ENCODE peak calls at places on chromosome 20, in five cellular contexts. N is hepatocyte, J is Peyer's patch, O is AG09309, S is upper lobe of right lung. U is an unnamed sample.

GRCh38 chr20:22630698-22631097 is 46.3 kb upstream of the FOXA2 start:
- DNase-seq in N (no peak), J (no peak), O (no peak), S (no peak), U (no peak)

GRCh38 chr20:50628326-50628725 is 63.0 kb downstream of the RIPOR3 start:
- DNase-seq in S (no peak), O (no peak), J (no peak), N (no peak), U (no peak)

GRCh38 chr20:856361-856775 is 22.9 kb downstream of the FAM110A start:
- DNase-seq in N (no peak), O (peak), S (peak), J (no peak), U (no peak)

GRCh38 chr20:41570552-41570951 is 47.6 kb downstream of the CHD6 start:
- DNase-seq in O (peak), N (peak), S (no peak), J (no peak), U (no peak)

GRCh38 chr20:63814833-63815612 is 16.0 kb downstream of the ZBTB46 start:
- DNase-seq in J (no peak), N (no peak), O (no peak), S (no peak), U (no peak)

GRCh38 chr20:23105193-23105592 is 19.1 kb upstream of the CD93 start:
- DNase-seq in S (peak), N (no peak), J (no peak), O (no peak), U (no peak)

GRCh38 chr20:46222521-46223007 is 85.7 kb downstream of the CDH22 start:
- DNase-seq in N (peak), J (no peak), O (no peak), S (no peak), U (no peak)

GRCh38 chr20:13286600-13286999 is 65.5 kb downstream of the ISM1 start:
- DNase-seq in J (no peak), S (peak), N (peak), O (no peak), U (no peak)

GRCh38 chr20:5085380-5085779 is 34.4 kb downstream of the PCNA start:
- DNase-seq in S (no peak), J (no peak), O (no peak), N (no peak), U (no peak)

GRCh38 chr20:3616250-3616649 is 46.9 kb downstream of the GFRA4 start:
- DNase-seq in N (no peak), J (no peak), O (no peak), S (peak), U (no peak)

GRCh38 chr20:14685179-14685578 is 347.8 kb upstream of the FLRT3 start:
- DNase-seq in S (no peak), N (no peak), J (no peak), O (no peak), U (no peak)

GRCh38 chr20:6692566-6693168 is 74.8 kb upstream of the BMP2 start:
- DNase-seq in S (no peak), J (no peak), N (peak), O (no peak), U (no peak)

GRCh38 chr20:46117704-46118467 is at the start of gene CD40:
- DNase-seq in N (peak), O (no peak), J (peak), S (peak), U (peak)

GRCh38 chr20:44969320-44969879 is 3.1 kb downstream of the STK4 start:
- DNase-seq in O (no peak), J (no peak), S (no peak), N (no peak), U (no peak)

GRCh38 chr20:24411003-24411402 is 58.4 kb upstream of the SYNDIG1 start:
- DNase-seq in N (no peak), S (no peak), J (no peak), O (no peak), U (no peak)

GRCh38 chr20:44154521-44155001 is 32.4 kb downstream of the JPH2 start:
- DNase-seq in O (no peak), J (no peak), N (no peak), S (no peak), U (no peak)

GRCh38 chr20:50130995-50131394 is 18.0 kb upstream of the UBE2V1 start:
- DNase-seq in N (no peak), S (no peak), J (no peak), O (no peak), U (no peak)

GRCh38 chr20:50188879-50189680 is 1.6 kb upstream of the CEBPB start:
- DNase-seq in S (peak), J (no peak), N (peak), O (no peak), U (no peak)

GRCh38 chr20:4813076-4813838 is 91.5 kb downstream of the PRND start:
- DNase-seq in O (no peak), S (no peak), J (peak), N (no peak), U (no peak)

GRCh38 chr20:49261173-49261572 is 16.7 kb downstream of the ZNFX1 start:
- DNase-seq in S (no peak), O (no peak), J (no peak), N (no peak), U (no peak)

GRCh38 chr20:19435820-19436219 is 223.4 kb downstream of the SLC24A3 start:
- DNase-seq in J (no peak), S (no peak), O (no peak), N (no peak), U (no peak)

GRCh38 chr20:17721802-17722486 is 22.2 kb downstream of the BANF2 start:
- DNase-seq in O (no peak), S (no peak), N (peak), J (no peak), U (no peak)

GRCh38 chr20:609371-609964 is 641 bp downstream of the TCF15 start:
- DNase-seq in O (no peak), J (no peak), S (peak), N (no peak), U (no peak)

GRCh38 chr20:6590891-6591679 is 176.4 kb upstream of the BMP2 start:
- DNase-seq in O (peak), S (no peak), N (no peak), J (no peak), U (no peak)

GRCh38 chr20:11995750-11996567 is 78.3 kb downstream of the BTBD3 start:
- DNase-seq in O (no peak), S (no peak), J (no peak), N (no peak), U (no peak)

GRCh38 chr20:64035933-64036345 is at the start of gene C20orf204:
- DNase-seq in N (no peak), J (no peak), S (no peak), O (no peak), U (no peak)

GRCh38 chr20:43243672-43244269 is 54.1 kb upstream of the PTPRT start:
- DNase-seq in O (no peak), N (no peak), S (no peak), J (no peak), U (no peak)

GRCh38 chr20:52242237-52243230 is 51.0 kb upstream of the ZFP64 start:
- DNase-seq in S (no peak), J (no peak), O (no peak), N (peak), U (no peak)

GRCh38 chr20:50743087-50743486 is 11.7 kb downstream of the PARD6B start:
- DNase-seq in S (no peak), N (no peak), O (no peak), J (no peak), U (no peak)

GRCh38 chr20:39338977-39339376 is 376.8 kb downstream of the DHX35 start:
- DNase-seq in S (no peak), J (peak), O (no peak), N (peak), U (no peak)

GRCh38 chr20:7695622-7696021 is 244.6 kb downstream of the HAO1 start:
- DNase-seq in J (no peak), N (no peak), S (no peak), O (peak), U (no peak)

GRCh38 chr20:24776755-24777271 is 172.3 kb upstream of the CST7 start:
- DNase-seq in O (no peak), N (no peak), S (no peak), J (no peak), U (no peak)

DNA sequence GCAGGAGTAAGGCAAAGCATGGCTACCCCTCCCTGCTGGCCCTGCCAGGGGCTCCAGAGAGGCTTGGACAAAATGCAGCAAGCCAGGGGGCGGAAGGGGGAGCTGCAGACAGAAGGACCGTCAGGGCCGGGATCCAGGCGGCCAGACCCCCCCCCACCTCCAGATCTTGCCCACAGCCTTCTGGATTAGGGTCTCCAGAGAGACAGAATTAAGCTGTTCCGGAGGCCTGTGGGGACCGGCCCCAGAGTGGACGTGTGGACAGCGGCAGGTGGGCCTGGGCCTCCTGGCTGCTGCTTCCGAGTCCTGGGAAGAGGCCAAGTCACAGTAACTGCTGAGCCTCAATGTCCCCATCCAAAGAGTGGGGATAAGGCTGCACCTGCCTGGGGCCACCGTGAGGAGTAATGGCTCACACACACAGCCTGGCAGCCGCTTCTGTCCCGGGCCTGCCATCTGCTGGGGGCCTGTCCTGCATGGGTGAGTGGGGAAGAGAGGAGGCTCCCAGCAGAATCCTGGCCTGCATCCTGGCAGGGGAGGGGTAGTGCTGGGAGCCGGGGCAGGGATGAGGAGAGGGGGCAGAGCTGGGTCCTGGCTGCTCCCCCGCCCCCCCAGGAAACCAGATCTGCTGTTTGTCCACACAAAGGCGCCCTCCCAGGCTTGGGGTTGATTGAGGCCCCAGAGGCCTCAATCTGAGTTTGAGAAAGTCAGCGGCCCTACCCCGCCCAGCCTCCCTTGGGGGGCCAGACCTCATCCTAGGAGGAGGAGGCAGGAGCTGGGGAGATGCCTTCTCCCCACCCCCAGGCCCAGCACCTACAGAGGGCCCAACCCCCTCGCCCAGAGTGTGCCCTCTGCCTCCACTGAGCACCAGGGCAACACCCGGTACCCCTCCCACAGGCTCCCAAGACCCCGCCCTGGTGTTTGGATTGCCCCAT is 3.9 kb downstream of the LAMA5 start:
- DNase-seq in N (peak), S (peak), J (no peak), O (no peak), U (no peak)
- TF ChIP-seq CTCF in N (peak), S (no peak), J (no peak), O (no peak), U (no peak)

GRCh38 chr20:33796907-33797544 is 14.1 kb upstream of the CHMP4B start:
- DNase-seq in J (no peak), O (no peak), S (no peak), N (no peak), U (no peak)
- TF ChIP-seq CTCF in J (no peak), O (no peak), S (no peak), N (no peak), U (no peak)

GRCh38 chr20:35479798-35480197 is 24.4 kb downstream of the CEP250 start:
- DNase-seq in S (no peak), O (no peak), N (no peak), J (no peak), U (no peak)

GRCh38 chr20:35476288-35476687 is 20.9 kb downstream of the CEP250 start:
- DNase-seq in O (no peak), N (no peak), S (no peak), J (no peak), U (no peak)

GRCh38 chr20:35473684-35474083 is 18.3 kb downstream of the CEP250 start:
- DNase-seq in J (no peak), N (no peak), O (no peak), S (no peak), U (no peak)

GRCh38 chr20:35474504-35474903 is 19.1 kb downstream of the CEP250 start:
- DNase-seq in J (no peak), O (no peak), S (no peak), N (peak), U (no peak)

GRCh38 chr20:35478804-35479472 is 23.5 kb downstream of the CEP250 start:
- DNase-seq in N (no peak), J (peak), S (no peak), O (no peak), U (no peak)
- TF ChIP-seq CTCF in N (no peak), J (no peak), S (no peak), O (peak), U (no peak)

DNA sequence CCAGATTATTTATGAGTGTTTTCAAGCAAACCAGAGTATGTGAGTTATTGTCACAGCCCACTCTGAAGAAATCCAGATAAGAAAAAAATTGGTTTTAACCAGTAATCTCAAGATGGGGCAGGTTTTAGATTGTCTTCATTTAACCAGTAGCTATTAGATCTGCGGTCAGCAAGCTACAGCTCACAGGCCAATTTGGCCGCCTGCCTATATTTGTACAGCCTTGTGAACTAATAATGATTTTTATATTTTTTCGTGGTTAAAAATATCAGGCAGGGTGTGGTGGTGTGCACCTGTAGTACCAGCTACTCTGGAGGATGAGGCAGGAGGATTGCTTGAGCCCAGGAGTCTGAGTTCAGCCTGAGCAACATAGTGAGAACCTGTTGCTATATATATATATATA is 5.0 kb downstream of the FAM209B start:
- DNase-seq in O (no peak), S (no peak), J (no peak), N (no peak), U (no peak)
- TF ChIP-seq CTCF in O (no peak), S (no peak), J (no peak), N (no peak), U (no peak)

GRCh38 chr20:47785321-47785899 is at the start of gene SULF2:
- DNase-seq in N (peak), O (no peak), S (no peak), J (no peak), U (no peak)

GRCh38 chr20:47784256-47784598 is 1.1 kb downstream of the SULF2 start:
- DNase-seq in N (no peak), O (no peak), S (no peak), J (no peak), U (no peak)

GRCh38 chr20:47782920-47783552 is 2.2 kb downstream of the SULF2 start:
- DNase-seq in O (no peak), S (no peak), J (no peak), N (no peak), U (no peak)

GRCh38 chr20:47785900-47786762 is 850 bp upstream of the SULF2 start:
- DNase-seq in N (peak), J (no peak), S (no peak), O (peak), U (peak)

DNA sequence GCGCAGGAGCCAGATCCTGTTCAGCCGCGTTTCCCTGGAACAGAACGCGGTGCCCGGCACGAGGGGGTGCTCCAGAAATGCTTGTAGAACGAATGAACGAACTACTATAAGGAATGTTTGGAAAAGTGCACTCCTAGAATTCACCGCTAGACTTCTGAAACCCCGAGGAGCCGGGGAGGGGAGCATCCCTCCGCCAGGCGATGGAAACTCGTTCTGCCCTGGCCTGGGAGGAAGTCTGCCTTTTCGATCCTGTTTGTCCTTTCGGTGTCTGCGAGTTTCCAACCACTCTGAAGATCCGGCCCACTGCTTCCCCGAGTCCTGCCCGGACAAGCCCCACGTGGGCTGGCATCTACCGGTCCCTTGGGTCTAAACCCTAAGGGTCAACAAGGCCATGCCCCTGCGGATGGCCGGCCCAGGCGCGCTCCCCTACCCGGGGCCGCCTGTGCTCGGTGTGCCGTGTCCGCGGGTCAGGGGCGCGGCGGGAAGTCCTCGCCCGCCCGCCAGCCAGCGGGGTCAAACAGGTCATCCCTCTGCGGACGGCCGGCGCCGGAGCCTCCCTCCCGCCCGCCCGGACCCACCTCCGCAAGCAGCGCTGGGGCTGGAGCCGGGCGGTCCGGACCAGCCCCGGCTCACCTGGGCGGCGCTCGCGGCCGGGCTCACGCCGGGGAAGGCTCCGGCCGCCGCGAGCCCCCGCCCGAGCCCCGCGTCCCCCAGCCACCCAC is 521 bp downstream of the SULF2 start:
- DNase-seq in O (no peak), N (peak), S (no peak), J (no peak), U (no peak)
- TF ChIP-seq CTCF in O (peak), N (peak), S (no peak), J (peak), U (no peak)

GRCh38 chr20:58087567-58087858 is 140.9 kb downstream of the ANKRD60 start:
- DNase-seq in S (no peak), N (no peak), J (no peak), O (no peak), U (no peak)
- TF ChIP-seq CTCF in S (no peak), N (no peak), J (no peak), O (no peak), U (no peak)

GRCh38 chr20:58639182-58640146 is 11.6 kb upstream of the STX16 start:
- DNase-seq in O (no peak), N (no peak), J (no peak), S (peak), U (no peak)
- TF ChIP-seq CTCF in O (peak), N (no peak), J (no peak), S (no peak), U (no peak)

GRCh38 chr20:62705626-62706025 is 3.0 kb upstream of the NTSR1 start:
- DNase-seq in J (no peak), S (no peak), N (no peak), O (no peak), U (no peak)

GRCh38 chr20:62702886-62703852 is 5.5 kb upstream of the NTSR1 start:
- DNase-seq in S (no peak), N (peak), O (peak), J (no peak), U (no peak)

GRCh38 chr20:62703853-62704228 is 4.8 kb upstream of the NTSR1 start:
- DNase-seq in J (no peak), N (no peak), O (no peak), S (no peak), U (no peak)

GRCh38 chr20:62706344-62706743 is 2.3 kb upstream of the NTSR1 start:
- DNase-seq in J (no peak), S (no peak), N (no peak), O (no peak), U (no peak)

GRCh38 chr20:62704341-62704948 is 4.2 kb upstream of the NTSR1 start:
- DNase-seq in J (no peak), S (peak), N (peak), O (peak), U (peak)
- TF ChIP-seq CTCF in J (no peak), S (no peak), N (no peak), O (peak), U (no peak)

GRCh38 chr20:37392441-37393195 is 46.7 kb downstream of the SRC start:
- DNase-seq in S (no peak), O (no peak), J (no peak), N (no peak), U (no peak)
- TF ChIP-seq CTCF in S (no peak), O (peak), J (peak), N (peak), U (no peak)

U was measured in omental fat pad.